ENCODE peak calls at places on chromosomes 5 and 9, in ten cellular contexts. Q is endothelial cell of umbilical vein, E is breast epithelium, T is sigmoid colon, G is GM12891, A is HCT116, U is stomach, O is spleen, N is K562, V is suprapubic skin. B is an unnamed sample.

GRCh38 chr9:35798658-35799366 is 7.4 kb downstream of the NPR2 start:
- DNase-seq in Q (peak), V (no peak), N (peak), A (no peak), E (peak), U (no peak), O (no peak), T (no peak), G (no peak), B (no peak)

GRCh38 chr5:169050146-169050571 is 250.8 kb downstream of the SLIT3 start:
- DNase-seq in Q (no peak), A (no peak), V (no peak), O (no peak), E (peak), G (no peak), U (no peak), T (no peak), N (no peak), B (peak)

GRCh38 chr9:123914517-123915199 is 15.3 kb downstream of the DENND1A start:
- DNase-seq in U (no peak), A (no peak), Q (no peak), V (no peak), E (no peak), O (no peak), N (no peak), G (no peak), T (no peak), B (no peak)

GRCh38 chr5:136174021-136174659 is 18.8 kb downstream of the SMIM32 start:
- DNase-seq in O (no peak), T (no peak), V (no peak), N (peak), Q (peak), E (no peak), U (no peak), A (peak), G (no peak), B (no peak)

GRCh38 chr5:179452356-179453230 is 97.8 kb upstream of the RUFY1 start:
- DNase-seq in T (peak), G (no peak), O (no peak), U (no peak), A (no peak), E (no peak), N (no peak), Q (no peak), V (no peak), B (no peak)

GRCh38 chr9:129550199-129550839 is 70.6 kb downstream of the C9orf50 start:
- DNase-seq in A (no peak), U (peak), G (no peak), Q (peak), V (peak), E (peak), O (peak), N (no peak), T (peak), B (peak)

GRCh38 chr5:127353761-127354160 is 63.2 kb downstream of the MEGF10 start:
- DNase-seq in O (no peak), U (no peak), Q (no peak), A (no peak), E (no peak), N (no peak), G (no peak), V (no peak), T (no peak), B (no peak)

GRCh38 chr9:9912459-9912858 is 700.3 kb downstream of the PTPRD start:
- DNase-seq in V (no peak), Q (peak), U (no peak), E (no peak), G (no peak), O (no peak), A (no peak), T (no peak), N (no peak), B (no peak)

GRCh38 chr9:100229136-100229535 is 123.6 kb downstream of the TEX10 start:
- DNase-seq in T (no peak), G (no peak), A (no peak), U (no peak), Q (no peak), E (no peak), O (no peak), N (no peak), V (no peak), B (no peak)

GRCh38 chr9:80061940-80062339 is 490.2 kb downstream of the TLE4 start:
- DNase-seq in V (no peak), O (no peak), Q (peak), G (no peak), T (peak), A (no peak), E (no peak), U (no peak), N (no peak), B (no peak)

DNA sequence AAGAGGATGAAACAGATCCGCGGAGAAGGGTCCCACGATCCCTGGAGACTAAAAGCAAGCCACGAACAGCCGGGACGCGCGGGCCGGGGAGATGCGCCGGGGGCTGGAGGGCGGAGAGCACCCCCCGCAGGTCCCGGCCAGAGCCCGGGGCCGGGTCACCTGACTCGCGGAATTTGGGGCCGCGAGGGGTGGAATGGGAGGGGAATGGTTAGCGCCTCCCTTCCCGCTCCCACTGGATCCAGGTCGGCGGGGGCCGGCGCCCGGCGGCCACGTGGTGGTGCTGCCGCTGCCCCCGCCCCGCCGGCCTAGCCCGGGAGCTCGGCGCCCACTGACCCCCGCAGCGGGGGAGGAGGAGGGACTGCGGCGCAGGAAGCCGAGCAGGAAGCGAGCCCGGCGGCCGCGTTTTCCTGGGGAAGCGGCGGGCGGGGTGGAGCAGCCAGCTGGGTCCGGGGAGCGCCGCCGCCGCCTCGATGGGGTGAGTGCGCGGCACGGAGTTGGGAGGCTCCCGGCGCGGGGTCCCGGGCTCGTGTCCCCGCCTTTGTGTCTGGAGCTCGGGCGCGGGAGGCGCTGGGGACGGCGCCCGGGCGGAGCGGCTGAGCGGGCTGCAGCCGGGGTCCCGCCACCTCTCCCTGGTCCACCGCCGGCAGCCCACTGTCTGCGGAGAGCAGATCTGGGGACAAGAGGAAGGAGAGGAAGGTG is at the start of gene RAI14:
- DNase-seq in U (peak), G (peak), O (peak), E (peak), T (peak), A (peak), Q (peak), N (peak), V (peak), B (peak)
- TF ChIP-seq POLR2A in U (no peak), G (no peak), O (no peak), E (no peak), T (no peak), A (no peak), Q (peak), N (peak), V (no peak), B (peak)

DNA sequence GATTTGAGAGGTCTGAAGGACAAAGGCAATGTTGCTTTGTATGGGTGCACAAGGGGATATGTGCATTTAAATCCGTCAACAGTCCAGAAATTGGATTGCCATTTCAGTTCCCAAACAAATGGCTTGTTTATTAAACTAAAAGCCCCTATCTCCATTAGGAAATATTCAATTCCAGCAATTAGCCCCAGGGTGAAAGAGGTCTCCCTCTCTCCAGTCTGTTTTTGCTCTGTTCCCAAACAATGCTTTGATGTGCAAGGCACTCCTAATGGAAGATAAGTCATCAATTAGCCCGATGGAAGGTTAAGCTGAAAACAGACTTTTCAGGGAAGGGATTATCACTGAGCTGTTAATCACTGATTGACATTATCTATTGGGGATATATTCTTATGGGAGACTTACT is 101.3 kb downstream of the C9orf152 start:
- DNase-seq in G (no peak), V (no peak), Q (no peak), T (no peak), E (no peak), O (no peak), A (no peak), U (no peak), N (no peak), B (no peak)
- TF ChIP-seq POLR2AphosphoS5 in G (no peak), V (no peak), Q (no peak), T (no peak), E (no peak), O (no peak), A (no peak), U (no peak), N (no peak), B (no peak)

GRCh38 chr9:4666042-4666699 is at the start of gene SPATA6L:
- DNase-seq in A (no peak), O (peak), V (peak), E (peak), U (peak), T (peak), Q (peak), G (no peak), N (no peak), B (peak)
- TF ChIP-seq POLR2A in A (no peak), O (no peak), V (no peak), E (peak), U (no peak), T (no peak), Q (no peak), G (peak), N (no peak), B (peak)

DNA sequence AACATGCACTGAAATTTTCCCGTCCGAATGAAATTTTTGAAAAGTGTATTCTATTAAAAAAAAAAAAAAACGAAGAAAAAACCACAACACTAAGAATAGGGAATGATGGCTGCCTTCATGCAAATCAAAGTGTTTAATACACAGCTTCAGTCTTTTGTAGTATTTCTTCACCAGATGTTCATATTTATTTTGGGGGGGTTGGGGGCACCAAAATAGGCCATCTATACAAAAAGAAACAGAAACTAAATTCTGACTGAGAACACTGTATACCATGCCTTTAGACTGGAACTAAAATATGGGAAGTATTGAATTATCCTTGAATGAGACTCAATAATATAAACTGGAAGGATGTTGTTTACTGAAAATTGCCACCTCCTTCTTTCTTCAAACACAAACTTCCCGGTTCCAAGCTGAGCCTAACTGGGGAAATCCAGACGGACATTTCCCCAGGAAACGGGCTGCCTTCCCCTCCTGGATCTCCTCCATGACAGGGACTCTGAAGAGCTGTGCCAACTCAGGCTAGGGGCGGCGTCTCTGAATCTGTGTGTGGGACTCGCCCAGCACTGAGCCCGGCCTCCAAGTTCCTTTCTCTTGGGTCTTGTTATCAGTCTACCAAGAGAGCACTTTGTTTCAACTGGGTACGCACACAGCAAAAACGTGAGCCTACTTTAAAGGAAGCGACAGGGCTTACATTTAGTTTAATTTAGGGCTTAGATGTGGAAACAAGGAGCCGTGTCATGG is 511.3 kb upstream of the ADAMTS16 start:
- DNase-seq in A (no peak), G (no peak), E (no peak), U (no peak), T (no peak), V (no peak), Q (no peak), N (no peak), O (no peak), B (no peak)
- TF ChIP-seq POLR2AphosphoS5 in A (no peak), G (no peak), E (no peak), U (no peak), T (no peak), V (no peak), Q (no peak), N (no peak), O (no peak), B (no peak)

DNA sequence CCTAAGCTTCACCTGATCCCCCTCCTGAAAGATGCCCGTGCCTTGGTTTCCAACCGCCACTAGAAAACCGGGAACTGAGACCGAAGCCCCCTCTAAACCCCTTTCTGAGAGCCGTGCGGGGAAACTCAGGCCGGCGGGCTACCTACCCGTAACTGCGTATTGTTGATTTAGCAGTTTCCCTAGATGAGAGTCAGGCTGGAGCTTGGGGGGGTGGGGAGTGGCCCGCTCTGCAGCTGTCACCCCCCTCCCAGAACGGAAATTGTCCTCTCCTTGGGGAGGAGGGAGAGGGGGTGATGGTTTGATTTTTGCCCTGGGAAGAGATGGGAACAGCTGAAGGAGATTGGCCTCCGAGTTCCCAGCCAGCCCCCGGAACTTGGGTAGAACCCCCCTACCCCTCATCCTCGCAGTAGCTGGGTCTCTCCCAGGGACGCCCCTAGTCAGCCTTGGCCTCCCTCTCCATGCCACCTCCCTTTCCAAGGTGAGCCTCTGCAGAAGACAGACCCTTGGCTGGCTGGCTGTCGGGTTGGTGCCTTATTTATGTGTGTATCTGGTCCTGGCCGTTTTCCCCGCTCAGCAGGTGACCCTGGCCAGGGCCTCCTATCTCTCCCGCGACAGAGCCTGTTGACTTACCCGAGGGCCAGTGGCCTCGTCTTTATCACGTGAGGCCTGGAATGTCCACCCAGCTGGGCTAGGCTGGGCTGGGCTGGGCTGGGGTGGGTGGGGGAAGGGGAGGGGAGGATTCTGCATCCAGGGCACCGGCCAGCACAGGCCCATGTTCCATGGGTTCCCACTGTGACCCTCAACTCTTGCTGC is 2.7 kb downstream of the CXXC5 start:
- DNase-seq in O (peak), V (peak), U (peak), Q (no peak), N (peak), E (no peak), G (no peak), A (no peak), T (peak), B (peak)
- TF ChIP-seq POLR2A in O (no peak), V (no peak), U (no peak), Q (no peak), N (no peak), E (peak), G (no peak), A (no peak), T (peak), B (peak)

DNA sequence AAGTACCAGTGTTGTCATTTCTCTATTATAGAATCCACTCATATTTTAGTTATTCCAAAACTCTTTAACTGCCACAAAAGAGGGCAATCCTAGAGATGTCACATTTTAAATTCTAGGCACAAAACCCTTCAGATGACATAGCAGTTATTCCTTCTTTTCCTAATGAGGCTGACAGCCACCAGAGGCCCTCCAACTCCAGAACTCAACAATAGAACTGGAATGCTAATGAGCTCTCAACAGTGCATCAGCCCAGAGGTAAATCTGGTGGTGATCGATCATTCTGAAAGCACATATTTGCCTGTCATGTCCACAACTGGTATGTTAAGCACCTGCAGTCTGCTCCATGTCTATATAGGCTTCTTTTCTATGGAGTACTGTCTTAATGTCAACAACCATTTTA is 40.2 kb upstream of the RAB3C start:
- DNase-seq in N (no peak), T (no peak), E (no peak), O (no peak), V (no peak), A (no peak), U (no peak), Q (peak), G (no peak), B (no peak)
- TF ChIP-seq POLR2AphosphoS5 in N (no peak), T (no peak), E (no peak), O (no peak), V (no peak), A (no peak), U (no peak), Q (no peak), G (no peak), B (no peak)

GRCh38 chr9:90916147-90916734 is 114.6 kb downstream of the SYK start:
- DNase-seq in G (no peak), T (no peak), N (no peak), A (no peak), V (no peak), Q (no peak), O (no peak), U (no peak), E (no peak), B (no peak)
- TF ChIP-seq POLR2A in G (no peak), T (no peak), N (no peak), A (no peak), V (no peak), Q (no peak), O (no peak), U (no peak), E (no peak), B (no peak)

DNA sequence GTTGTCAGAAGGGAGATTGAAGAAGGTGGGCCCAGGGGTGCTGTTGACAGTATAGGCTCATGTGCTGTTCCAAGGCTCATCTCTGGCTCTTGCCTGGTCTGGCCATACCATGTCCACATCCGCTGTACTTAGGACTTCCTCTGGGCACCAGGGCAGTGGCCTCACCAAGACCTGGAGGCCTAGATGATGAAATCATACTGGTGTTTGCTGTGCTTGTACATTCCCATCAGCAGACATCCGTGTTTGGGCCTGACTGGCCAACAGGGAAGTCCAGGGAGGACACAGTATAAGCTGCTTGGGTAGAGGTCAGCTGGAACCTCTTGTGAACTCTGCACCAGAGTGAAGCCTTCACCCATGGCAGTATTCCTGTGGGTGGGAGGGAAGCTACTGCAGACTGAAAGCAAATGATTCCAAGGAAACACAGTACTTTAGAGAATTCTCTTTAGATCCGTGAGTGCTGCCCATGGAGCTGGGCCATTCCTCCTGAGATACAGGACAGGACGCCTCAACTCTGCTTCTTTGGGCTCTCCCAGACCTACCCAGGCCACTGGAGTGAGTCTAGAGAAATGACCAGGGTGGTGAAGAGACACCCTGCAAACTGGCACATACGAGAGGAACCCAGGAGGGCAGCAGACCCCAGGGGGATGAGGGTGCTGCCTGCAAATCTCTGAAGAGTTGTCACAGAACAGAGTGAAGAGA is 22.5 kb downstream of the POLR1E start:
- DNase-seq in G (no peak), N (no peak), Q (no peak), A (no peak), U (no peak), E (no peak), T (no peak), O (no peak), V (no peak), B (no peak)
- TF ChIP-seq POLR2AphosphoS5 in G (peak), N (no peak), Q (no peak), A (no peak), U (no peak), E (no peak), T (no peak), O (no peak), V (no peak), B (no peak)